ENCODE peak calls at places on chromosomes 2 and 18, in eight cellular contexts. F, U, I, Q, O, J, R and L are unnamed samples.

GRCh38 chr2:42970151-42970550 is 177.8 kb upstream of the HAAO start:
- DNase-seq in F (no peak), U (no peak), I (no peak), Q (no peak), O (peak), J (no peak), R (peak), L (no peak)

GRCh38 chr2:229691631-229692030 is 22.7 kb downstream of the DNER start:
- DNase-seq in F (no peak), U (no peak), I (no peak), Q (no peak), O (no peak), J (no peak), R (no peak), L (no peak)

GRCh38 chr2:131112477-131113027 is 7.4 kb downstream of the PLEKHB2 start:
- DNase-seq in F (no peak), U (no peak), I (no peak), Q (no peak), O (no peak), J (no peak), R (no peak), L (no peak)

GRCh38 chr2:26195006-26195961 is 22.4 kb downstream of the GAREM2 start:
- DNase-seq in F (no peak), U (no peak), I (no peak), Q (no peak), O (no peak), J (no peak), R (no peak), L (no peak)

GRCh38 chr2:212005077-212005671 is 533.4 kb downstream of the ERBB4 start:
- DNase-seq in F (no peak), U (peak), I (peak), Q (no peak), O (peak), J (no peak), R (no peak), L (no peak)

GRCh38 chr2:16508061-16508851 is 157.4 kb downstream of the CYRIA start:
- DNase-seq in F (no peak), U (peak), I (peak), Q (peak), O (no peak), J (no peak), R (peak), L (no peak)

GRCh38 chr2:176872406-176872805 is 340.2 kb upstream of the HNRNPA3 start:
- DNase-seq in F (no peak), U (peak), I (no peak), Q (no peak), O (no peak), J (no peak), R (no peak), L (no peak)

GRCh38 chr2:145341536-145341935 is 821.6 kb upstream of the ZEB2 start:
- DNase-seq in F (no peak), U (no peak), I (no peak), Q (no peak), O (no peak), J (no peak), R (no peak), L (no peak)

GRCh38 chr2:207257291-207258190 is 91.8 kb upstream of the KLF7 start:
- DNase-seq in F (no peak), U (no peak), I (no peak), Q (no peak), O (no peak), J (no peak), R (no peak), L (no peak)

GRCh38 chr2:24672589-24672988 is 120.6 kb downstream of the PTRHD1 start:
- DNase-seq in F (no peak), U (no peak), I (no peak), Q (no peak), O (no peak), J (no peak), R (no peak), L (no peak)

GRCh38 chr2:74843371-74844298 is 9.7 kb downstream of the HK2 start:
- DNase-seq in F (no peak), U (no peak), I (peak), Q (no peak), O (peak), J (no peak), R (no peak), L (no peak)

GRCh38 chr2:101981484-101981883 is 10.3 kb upstream of the IL1R2 start:
- DNase-seq in F (peak), U (no peak), I (no peak), Q (no peak), O (no peak), J (no peak), R (no peak), L (no peak)

GRCh38 chr2:25158096-25158852 is 10.1 kb downstream of the POMC start:
- DNase-seq in F (no peak), U (no peak), I (no peak), Q (no peak), O (no peak), J (no peak), R (no peak), L (no peak)

GRCh38 chr18:75261430-75262223 is 51.0 kb downstream of the TSHZ1 start:
- DNase-seq in F (no peak), U (no peak), I (no peak), Q (no peak), O (no peak), J (no peak), R (no peak), L (no peak)